ENCODE peak calls at places on chromosomes 2 and 18, in eight cellular contexts. G, N, T, W, D, R, P and Y are unnamed samples.

GRCh38 chr2:1068832-1069231 is 118.2 kb downstream of the SNTG2 start:
- DNase-seq in R (no peak), D (no peak), W (no peak), N (no peak), G (no peak), P (no peak), T (no peak), Y (no peak)

GRCh38 chr2:120769787-120770120 is 34.1 kb downstream of the GLI2 start:
- DNase-seq in N (no peak), W (no peak), R (no peak), D (peak), P (no peak), T (no peak), G (no peak), Y (no peak)

GRCh38 chr2:69642709-69643601 is 584 bp downstream of the AAK1 start:
- DNase-seq in N (no peak), W (no peak), G (peak), P (peak), D (peak), T (peak), R (peak), Y (peak)

GRCh38 chr2:223920109-223920508 is 25.0 kb downstream of the WDFY1 start:
- DNase-seq in W (no peak), G (no peak), T (no peak), P (no peak), D (no peak), R (no peak), N (no peak), Y (no peak)

GRCh38 chr2:71792926-71793761 is 339.8 kb downstream of the DYSF start:
- DNase-seq in G (no peak), T (no peak), N (no peak), R (peak), W (no peak), D (no peak), P (peak), Y (no peak)

GRCh38 chr2:168467729-168468128 is 11.7 kb downstream of the CERS6 start:
- DNase-seq in R (no peak), P (no peak), W (no peak), G (no peak), N (no peak), T (no peak), D (no peak), Y (no peak)

GRCh38 chr2:135962401-135963138 is 22.9 kb downstream of the DARS1 start:
- DNase-seq in G (no peak), T (peak), N (no peak), W (no peak), R (no peak), P (no peak), D (no peak), Y (no peak)

GRCh38 chr2:120969613-120970355 is 234.1 kb downstream of the GLI2 start:
- DNase-seq in G (no peak), T (peak), W (no peak), D (no peak), P (no peak), N (no peak), R (no peak), Y (no peak)

GRCh38 chr2:11855120-11855760 is 108.8 kb downstream of the LPIN1 start:
- DNase-seq in D (no peak), W (no peak), R (no peak), P (no peak), G (no peak), N (no peak), T (no peak), Y (no peak)

GRCh38 chr18:23154021-23154420 is 18.7 kb downstream of the CABLES1 start:
- DNase-seq in G (no peak), T (no peak), P (no peak), W (no peak), R (no peak), N (no peak), D (no peak), Y (no peak)

GRCh38 chr18:2513616-2514015 is 57.7 kb downstream of the METTL4 start:
- DNase-seq in N (no peak), G (no peak), T (no peak), R (peak), P (peak), W (no peak), D (no peak), Y (no peak)

GRCh38 chr2:164015328-164016123 is 279.7 kb upstream of the FIGN start:
- DNase-seq in N (no peak), R (no peak), P (no peak), D (no peak), G (no peak), W (no peak), T (peak), Y (peak)

GRCh38 chr2:54512663-54513363 is 56.7 kb downstream of the SPTBN1 start:
- DNase-seq in T (no peak), N (no peak), G (no peak), P (no peak), W (no peak), R (no peak), D (no peak), Y (no peak)

GRCh38 chr2:177998006-177998405 is 74.6 kb downstream of the PDE11A start:
- DNase-seq in N (no peak), D (no peak), W (no peak), T (no peak), G (no peak), R (peak), P (no peak), Y (no peak)

GRCh38 chr2:9675369-9676351 is 44.9 kb upstream of the YWHAQ start:
- DNase-seq in W (no peak), P (peak), N (no peak), D (no peak), T (peak), R (peak), G (no peak), Y (peak)

GRCh38 chr2:5677133-5677532 is 15.1 kb upstream of the SOX11 start:
- DNase-seq in R (no peak), D (no peak), W (no peak), P (no peak), G (no peak), N (no peak), T (no peak), Y (no peak)

GRCh38 chr18:24559474-24560018 is 99.1 kb downstream of the HRH4 start:
- DNase-seq in T (no peak), G (no peak), R (no peak), N (no peak), P (no peak), D (no peak), W (no peak), Y (no peak)

GRCh38 chr2:184302506-184302905 is 295.8 kb upstream of the ZNF804A start:
- DNase-seq in P (peak), T (no peak), G (no peak), W (no peak), R (peak), D (no peak), N (no peak), Y (no peak)

GRCh38 chr2:25548587-25548986 is 124.8 kb downstream of the DTNB start:
- DNase-seq in G (no peak), R (no peak), W (no peak), N (no peak), D (no peak), P (no peak), T (no peak), Y (no peak)

GRCh38 chr18:62179213-62179612 is 7.6 kb downstream of the PIGN start:
- DNase-seq in W (no peak), P (no peak), N (no peak), G (no peak), T (no peak), R (no peak), D (no peak), Y (no peak)

GRCh38 chr2:134405641-134406081 is 151.8 kb downstream of the MGAT5 start:
- DNase-seq in T (no peak), G (no peak), P (peak), D (no peak), R (no peak), N (no peak), W (no peak), Y (no peak)

GRCh38 chr2:214158851-214159250 is 252.0 kb upstream of the VWC2L start:
- DNase-seq in R (no peak), G (no peak), T (no peak), N (no peak), D (no peak), W (no peak), P (no peak), Y (no peak)

DNA sequence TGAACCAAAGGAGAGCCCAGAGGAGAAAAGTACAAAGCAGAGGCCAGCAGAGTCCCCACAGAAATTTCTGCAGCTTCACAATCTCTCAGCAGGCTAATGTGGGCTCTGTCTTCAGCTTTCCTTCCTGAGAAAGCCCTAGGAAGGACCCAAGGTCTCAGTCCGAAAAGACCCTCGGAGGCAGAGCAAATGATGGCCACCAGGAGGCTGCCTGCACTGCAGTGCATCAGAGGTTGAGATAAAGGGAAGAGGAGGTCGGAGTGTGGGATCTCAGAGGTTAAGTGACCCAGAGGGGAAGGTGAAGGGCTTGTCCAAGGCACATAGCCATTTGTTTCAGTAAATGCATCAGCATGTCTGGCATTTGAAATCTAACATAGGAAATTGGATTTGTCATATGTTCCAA is 299.1 kb upstream of the SLC14A2 start:
- DNase-seq in G (no peak), W (no peak), D (no peak), T (peak), R (no peak), N (no peak), P (no peak), Y (no peak)
- TF ChIP-seq CTCF in G (peak), W (no peak), D (no peak), T (peak), R (no peak), N (no peak), P (peak), Y (no peak)

DNA sequence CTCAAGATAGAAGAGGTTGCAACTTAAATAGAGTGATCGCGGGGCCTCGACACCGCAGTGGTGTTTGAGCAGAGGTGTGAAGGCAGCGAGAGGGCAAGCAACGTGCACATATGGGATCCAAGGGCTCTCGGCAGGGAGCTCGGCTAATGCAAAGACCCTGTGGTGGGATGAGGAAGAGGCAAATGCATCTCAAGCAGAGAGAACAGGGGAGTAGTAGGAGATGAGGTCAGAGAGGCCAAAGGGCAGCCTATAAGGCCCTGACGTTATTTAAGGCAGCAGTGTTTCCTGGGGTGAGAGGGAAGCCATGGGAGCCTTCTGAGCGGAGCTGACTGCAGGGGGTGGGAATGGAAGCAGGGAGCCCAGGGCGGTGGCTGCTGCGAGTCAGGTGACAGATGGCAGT is 74.5 kb downstream of the MRPS9 start:
- DNase-seq in R (no peak), N (no peak), D (no peak), W (no peak), G (no peak), P (no peak), T (no peak), Y (no peak)
- TF ChIP-seq CTCF in R (no peak), N (no peak), D (no peak), W (no peak), G (no peak), P (no peak), T (no peak), Y (no peak)

GRCh38 chr2:160813506-160813858 is 319.9 kb upstream of the RBMS1 start:
- DNase-seq in G (no peak), P (no peak), R (no peak), N (no peak), T (no peak), W (no peak), D (peak), Y (no peak)

GRCh38 chr2:160812830-160813505 is 319.4 kb upstream of the RBMS1 start:
- DNase-seq in T (no peak), G (no peak), D (no peak), N (no peak), W (no peak), R (no peak), P (no peak), Y (no peak)

DNA sequence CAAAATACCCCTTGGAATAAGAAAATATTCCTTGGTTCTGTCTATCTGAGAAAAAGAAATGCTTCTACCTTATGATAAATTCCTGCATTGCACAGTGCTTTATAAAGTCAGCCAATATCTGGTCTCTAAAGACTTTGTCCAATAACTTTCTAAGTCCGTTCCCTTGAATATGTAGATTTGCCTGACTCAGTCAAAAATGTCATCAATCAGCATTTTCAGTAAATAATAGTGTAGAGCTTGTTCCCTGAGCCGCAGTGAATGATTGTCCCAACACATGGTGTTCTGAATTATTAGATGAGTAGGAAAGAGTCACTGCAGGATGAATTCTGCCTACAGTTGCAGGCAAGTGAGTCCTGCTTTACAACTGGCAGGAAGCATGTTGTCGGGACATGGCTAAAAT is 316.8 kb upstream of the RBMS1 start:
- DNase-seq in T (no peak), P (no peak), G (no peak), W (no peak), D (no peak), N (no peak), R (no peak), Y (no peak)
- TF ChIP-seq CTCF in T (no peak), P (no peak), G (no peak), W (no peak), D (no peak), N (no peak), R (no peak), Y (no peak)

GRCh38 chr2:187497858-187498463 is 49.9 kb upstream of the CALCRL start:
- DNase-seq in P (peak), T (peak), N (no peak), W (no peak), D (no peak), R (peak), G (no peak), Y (no peak)
- TF ChIP-seq CTCF in P (peak), T (peak), N (peak), W (peak), D (peak), R (peak), G (peak), Y (peak)

DNA sequence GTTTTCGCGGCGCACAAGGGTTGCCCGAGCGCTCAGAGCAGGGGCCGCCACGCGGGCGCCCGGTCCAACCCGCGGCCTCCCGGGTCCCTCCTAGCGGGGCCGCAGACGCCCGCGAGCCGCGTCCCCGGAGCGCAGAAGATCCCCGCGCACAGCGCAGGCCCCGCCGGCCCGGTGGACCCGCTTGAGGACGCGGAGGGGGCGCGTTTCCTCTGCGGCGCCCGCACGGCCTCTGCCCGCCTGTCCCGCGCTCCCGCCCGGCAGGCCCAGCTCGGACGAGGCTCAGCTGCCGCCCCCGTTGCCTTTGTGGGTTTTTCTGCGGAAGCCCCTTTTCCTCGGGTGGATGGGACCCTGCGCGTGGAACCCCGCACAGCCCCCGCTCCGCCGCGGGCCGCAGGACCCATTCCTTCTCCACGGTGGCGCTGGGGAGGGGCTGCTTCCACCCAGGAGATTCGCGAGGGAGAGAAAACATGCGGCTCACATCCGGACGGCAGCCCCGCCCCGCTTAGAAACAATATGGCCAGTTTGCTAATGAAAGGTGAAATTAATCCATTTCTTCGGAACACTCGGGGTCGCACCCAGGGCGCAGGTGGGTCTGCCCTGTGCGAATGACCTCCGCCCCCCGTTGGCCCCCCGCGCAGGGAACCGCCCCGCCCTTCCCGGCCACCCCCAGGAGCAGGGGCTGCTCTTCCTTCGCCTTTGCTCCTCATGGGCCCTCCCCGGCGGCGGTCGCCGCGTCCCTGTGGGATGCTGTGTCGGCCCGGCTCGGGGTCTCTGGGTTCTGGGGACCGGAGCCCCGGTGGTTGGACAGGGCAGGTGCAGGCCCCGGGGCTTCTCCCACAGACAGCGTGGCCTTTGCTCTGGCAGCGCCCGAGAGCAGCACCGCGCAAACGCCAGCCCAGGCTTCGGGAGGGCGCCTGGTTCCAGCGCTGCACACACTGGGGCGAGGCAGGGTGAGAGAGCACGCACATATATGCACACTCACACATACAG is 9.3 kb upstream of the KCNG2 start:
- DNase-seq in D (no peak), R (peak), P (no peak), T (peak), W (no peak), N (no peak), G (peak), Y (no peak)
- TF ChIP-seq CTCF in D (no peak), R (peak), P (no peak), T (peak), W (no peak), N (no peak), G (peak), Y (no peak)

GRCh38 chr2:43192039-43192438 is 34.4 kb downstream of the ZFP36L2 start:
- DNase-seq in D (no peak), T (no peak), R (no peak), W (no peak), G (no peak), P (peak), N (no peak), Y (no peak)
- TF ChIP-seq CTCF in D (no peak), T (peak), R (peak), W (peak), G (no peak), P (peak), N (peak), Y (no peak)

GRCh38 chr2:64831977-64832328 is 157.2 kb upstream of the SLC1A4 start:
- DNase-seq in R (no peak), P (no peak), N (no peak), T (no peak), W (no peak), G (no peak), D (no peak), Y (no peak)
- TF ChIP-seq CTCF in R (no peak), P (peak), N (peak), T (no peak), W (peak), G (no peak), D (no peak), Y (no peak)

GRCh38 chr2:137050949-137051348 is 285.6 kb downstream of the THSD7B start:
- DNase-seq in R (peak), G (no peak), T (peak), D (no peak), N (no peak), P (peak), W (no peak), Y (no peak)
- TF ChIP-seq CTCF in R (no peak), G (peak), T (peak), D (no peak), N (no peak), P (peak), W (no peak), Y (no peak)